ENCODE peak calls at places on chromosomes 2 and 18, in nine cellular contexts. E is transverse colon, L is HCT116, A is Panc1, Y is breast epithelium, U is GM23338, R is stomach, Z is HL-60, S is sigmoid colon. I is an unnamed sample.

GRCh38 chr18:71322201-71322600 is 1033.4 kb downstream of the SOCS6 start:
- DNase-seq in S (no peak), R (no peak), A (no peak), E (no peak), Z (no peak), Y (no peak), U (no peak), L (no peak), I (no peak)

GRCh38 chr2:219877714-219878113 is 250.3 kb downstream of the SLC4A3 start:
- DNase-seq in L (no peak), U (no peak), R (no peak), S (no peak), E (no peak), Y (no peak), Z (no peak), A (no peak), I (no peak)

GRCh38 chr2:19216271-19216670 is 142.2 kb downstream of the OSR1 start:
- DNase-seq in Y (no peak), A (no peak), E (no peak), R (no peak), S (no peak), L (no peak), Z (no peak), U (no peak), I (no peak)

GRCh38 chr2:19868705-19869550 is 32.9 kb downstream of the TTC32 start:
- DNase-seq in S (peak; percentile 78), E (peak; percentile 71), U (peak; percentile 65), Y (no peak), R (peak; percentile 54), Z (peak; percentile 20), L (no peak), A (no peak), I (peak; percentile 87)

GRCh38 chr18:78561757-78562445 is 417.7 kb upstream of the SALL3 start:
- DNase-seq in U (no peak), S (no peak), A (no peak), Y (no peak), Z (no peak), R (no peak), L (no peak), E (no peak), I (no peak)

GRCh38 chr2:170816499-170817246 is at the start of gene GAD1:
- DNase-seq in Y (no peak), A (no peak), E (peak; percentile 76), Z (peak; percentile 44), L (peak; percentile 39), R (peak; percentile 81), U (peak; percentile 78), S (peak; percentile 86), I (peak; percentile 90)

GRCh38 chr2:166382-166781 is 97.5 kb downstream of the SH3YL1 start:
- DNase-seq in U (no peak), Z (no peak), E (no peak), A (no peak), R (no peak), S (no peak), L (no peak), Y (no peak), I (no peak)

GRCh38 chr2:75539955-75540716 is 20.6 kb downstream of the EVA1A start:
- DNase-seq in Z (no peak), S (no peak), E (no peak), R (no peak), U (no peak), A (no peak), L (no peak), Y (no peak), I (no peak)

GRCh38 chr2:231781798-231782726 is 980 bp upstream of the PDE6D start:
- DNase-seq in Z (peak; percentile 32), U (peak; percentile 29), A (peak; percentile 20), L (peak; percentile 10), R (no peak), S (no peak), E (peak; percentile 43), Y (no peak), I (no peak)

GRCh38 chr2:96143848-96144480 is 1.3 kb downstream of the DUSP2 start:
- DNase-seq in Y (no peak), S (peak; percentile 59), Z (no peak), R (peak; percentile 48), U (peak; percentile 71), A (no peak), L (peak; percentile 27), E (peak; percentile 36), I (peak; percentile 61)

GRCh38 chr2:158205215-158205614 is 103.5 kb downstream of the UPP2 start:
- DNase-seq in Z (no peak), E (peak; percentile 21), S (no peak), A (no peak), Y (no peak), R (no peak), L (no peak), U (no peak), I (no peak)

GRCh38 chr2:48218169-48218568 is 311.8 kb upstream of the STON1 start:
- DNase-seq in S (no peak), E (no peak), R (no peak), U (no peak), Y (no peak), L (no peak), Z (no peak), A (no peak), I (no peak)

GRCh38 chr2:48219555-48220436 is 310.2 kb upstream of the STON1 start:
- DNase-seq in Z (no peak), E (no peak), S (no peak), A (no peak), L (no peak), Y (no peak), U (no peak), R (no peak), I (no peak)

GRCh38 chr2:48219234-48219554 is 310.8 kb upstream of the STON1 start:
- DNase-seq in S (no peak), R (no peak), Z (no peak), A (no peak), Y (no peak), U (no peak), E (no peak), L (no peak), I (no peak)

GRCh38 chr2:48220463-48220862 is 309.5 kb upstream of the STON1 start:
- DNase-seq in L (no peak), A (no peak), U (no peak), R (no peak), E (no peak), S (no peak), Y (no peak), Z (no peak), I (no peak)

DNA sequence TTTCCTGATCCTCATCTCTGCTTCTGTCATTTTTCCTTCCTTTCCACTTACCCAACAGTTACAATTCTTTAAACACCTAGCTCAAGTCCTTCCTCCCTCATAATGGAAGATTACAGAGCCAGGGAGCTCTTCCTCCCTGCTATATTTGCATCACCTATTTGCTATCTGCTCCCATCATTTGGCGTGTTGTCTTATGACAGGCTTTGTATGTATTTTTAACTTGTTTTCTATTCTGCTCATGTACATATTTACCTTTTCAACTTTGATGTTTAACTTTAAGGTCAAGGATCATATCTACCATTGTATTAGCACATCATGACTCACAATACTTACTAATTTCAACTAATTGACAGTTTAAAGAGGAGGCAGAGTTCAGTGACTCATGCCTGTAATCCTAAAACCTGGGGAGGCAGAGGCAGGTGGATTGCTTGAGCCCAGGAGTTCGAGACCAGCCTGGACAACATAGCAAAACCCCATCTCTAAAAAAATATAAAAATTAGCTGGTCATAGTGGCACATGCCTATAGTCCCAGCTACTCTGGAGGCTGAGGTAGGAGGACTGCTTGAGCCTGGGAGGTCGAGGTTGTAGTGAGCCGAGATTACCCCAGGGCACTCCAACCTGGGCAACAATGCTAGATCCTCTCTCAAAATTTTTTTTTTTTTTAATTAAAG is 308.0 kb upstream of the STON1 start:
- DNase-seq in R (no peak), S (no peak), A (peak; percentile 92), Y (no peak), L (no peak), E (no peak), Z (no peak), U (no peak), I (no peak)
- TF ChIP-seq POLR2AphosphoS5 in R (no peak), S (no peak), A (no peak), Y (no peak), L (no peak), E (no peak), Z (no peak), U (no peak), I (no peak)

DNA sequence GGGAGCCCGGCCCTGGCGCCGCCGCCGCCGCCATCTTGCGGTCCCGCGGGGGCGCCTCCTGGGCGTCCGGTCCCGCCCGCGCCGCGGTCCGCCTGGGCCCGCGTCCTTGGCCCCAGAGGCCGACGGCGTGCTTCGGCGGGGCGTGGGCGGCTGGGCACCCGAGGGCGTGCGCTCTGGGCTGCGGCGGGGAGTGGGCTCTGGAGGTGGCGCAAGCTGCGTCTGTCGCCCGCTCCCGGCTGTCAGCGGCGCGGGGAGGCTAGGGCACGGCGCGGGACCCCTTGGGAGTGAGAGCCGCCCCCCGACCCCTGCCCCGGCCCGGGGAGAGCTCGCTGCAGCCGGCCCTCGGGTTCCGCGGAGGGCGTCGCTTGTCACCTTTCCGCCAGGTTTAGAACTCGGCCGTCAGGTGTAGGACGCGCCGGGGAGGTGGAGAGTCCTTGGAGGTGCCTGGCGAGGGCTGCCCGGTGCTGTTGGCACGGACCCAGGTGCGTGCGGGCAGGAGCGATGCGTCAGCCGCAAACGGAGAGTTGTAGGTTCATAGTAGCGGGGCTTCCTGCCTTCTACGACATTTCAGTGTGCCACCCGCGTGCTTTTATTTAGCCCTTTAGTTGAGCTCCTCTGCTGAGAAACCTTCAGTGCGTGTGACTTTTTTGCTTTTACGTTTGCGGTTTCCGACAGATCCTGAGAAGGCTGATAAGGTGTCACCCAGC is 921 bp downstream of the VAPA start:
- DNase-seq in A (no peak), L (peak; percentile 49), R (peak; percentile 88), U (peak; percentile 54), Z (peak; percentile 67), Y (peak; percentile 83), S (peak; percentile 84), E (peak; percentile 88), I (peak; percentile 90)
- TF ChIP-seq POLR2AphosphoS5 in A (no peak), L (peak; percentile 55), R (peak; percentile 40), U (no peak), Z (peak; percentile 83), Y (peak; percentile 68), S (peak; percentile 69), E (peak; percentile 83), I (peak; percentile 7)

DNA sequence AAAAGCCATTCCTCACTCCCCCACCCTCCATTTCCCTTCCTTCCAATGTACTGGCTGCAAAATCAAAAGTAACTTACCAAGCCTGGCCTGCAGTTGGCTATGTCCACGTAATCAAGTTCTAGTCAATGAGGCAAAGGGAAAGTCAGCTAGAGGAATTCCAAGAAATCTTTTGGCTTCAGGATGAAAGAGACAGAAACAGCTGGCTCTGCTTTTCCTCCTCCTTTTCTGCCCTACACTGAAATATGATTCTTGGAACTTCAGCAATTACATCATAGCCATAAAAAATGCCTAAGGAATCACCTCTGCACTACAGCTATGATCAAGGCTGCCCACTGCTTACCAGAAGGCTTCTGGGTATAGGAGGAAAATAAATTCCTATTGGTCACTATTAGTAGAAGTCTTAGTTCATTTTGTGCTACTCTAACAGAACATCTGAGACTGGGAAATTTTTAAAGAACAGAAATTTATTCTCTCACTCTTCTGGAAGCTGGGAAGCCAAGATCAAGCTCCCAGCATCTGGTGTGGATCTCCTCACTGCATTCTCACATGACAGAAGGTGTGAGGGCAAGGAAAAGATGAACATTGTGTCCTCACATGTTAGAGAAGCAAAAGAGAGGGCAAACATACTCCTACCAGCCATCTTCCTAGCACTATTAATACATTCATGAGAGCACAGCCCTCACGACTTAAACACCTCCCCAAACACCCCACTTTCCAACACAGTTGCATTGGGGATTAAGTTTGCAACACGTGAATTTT is 219.9 kb downstream of the TMX3 start:
- DNase-seq in Y (no peak), L (no peak), E (no peak), U (peak; percentile 44), S (no peak), Z (no peak), A (no peak), R (no peak), I (no peak)
- TF ChIP-seq POLR2AphosphoS5 in Y (peak; percentile 35), L (no peak), E (no peak), U (no peak), S (peak; percentile 80), Z (no peak), A (no peak), R (no peak), I (no peak)

GRCh38 chr2:28598484-28598883 is 102.6 kb downstream of the PLB1 start:
- DNase-seq in Z (no peak), S (no peak), E (no peak), U (no peak), R (no peak), A (no peak), Y (no peak), L (no peak), I (no peak)
- TF ChIP-seq POLR2AphosphoS5 in Z (no peak), S (no peak), E (no peak), U (no peak), R (no peak), A (no peak), Y (no peak), L (no peak), I (no peak)

I was measured in suprapubic skin.